ENCODE peak calls at places on chromosomes 1 and 21, in six cellular contexts. L, N, C, S, Q and U are unnamed samples.

GRCh38 chr1:202656057-202656456 is 54.2 kb downstream of the SYT2 start:
- DNase-seq in L (peak; percentile 80), N (peak; percentile 60), C (no peak), S (no peak), Q (no peak), U (no peak)

GRCh38 chr1:106879538-106879937 is 176.9 kb upstream of the PRMT6 start:
- DNase-seq in L (peak; percentile 37), N (no peak), C (no peak), S (no peak), Q (no peak), U (no peak)

GRCh38 chr1:172288611-172289010 is 131.9 kb upstream of the C1orf105 start:
- DNase-seq in L (no peak), N (no peak), C (no peak), S (no peak), Q (no peak), U (no peak)

GRCh38 chr1:48203287-48203900 is 19.1 kb upstream of the SLC5A9 start:
- DNase-seq in L (no peak), N (peak; percentile 55), C (no peak), S (no peak), Q (no peak), U (no peak)

GRCh38 chr1:218259800-218260199 is 25.3 kb upstream of the RRP15 start:
- DNase-seq in L (no peak), N (peak; percentile 55), C (no peak), S (no peak), Q (no peak), U (no peak)

GRCh38 chr21:45318556-45319341 is 31.1 kb upstream of the POFUT2 start:
- DNase-seq in L (no peak), N (no peak), C (no peak), S (no peak), Q (peak; percentile 81), U (no peak)

GRCh38 chr1:54461731-54462596 is 55.8 kb upstream of the SSBP3 start:
- DNase-seq in L (no peak), N (no peak), C (no peak), S (no peak), Q (no peak), U (no peak)

GRCh38 chr1:112998592-112999235 is 42.7 kb upstream of the SLC16A1 start:
- DNase-seq in L (no peak), N (peak; percentile 26), C (no peak), S (peak; percentile 78), Q (no peak), U (no peak)

GRCh38 chr1:15941899-15942660 is 33.8 kb downstream of the ZBTB17 start:
- DNase-seq in L (no peak), N (no peak), C (no peak), S (no peak), Q (no peak), U (no peak)

GRCh38 chr1:42945171-42945570 is 13.5 kb downstream of the SLC2A1 start:
- DNase-seq in L (no peak), N (no peak), C (no peak), S (no peak), Q (no peak), U (no peak)

GRCh38 chr1:221396526-221396925 is 345.4 kb downstream of the DUSP10 start:
- DNase-seq in L (no peak), N (no peak), C (no peak), S (no peak), Q (no peak), U (no peak)